ENCODE peak calls at places on chromosomes 7 and 10, in six cellular contexts. O is HCT116, M is hepatocyte, F is K562, N is keratinocyte, G is PC-3. S is an unnamed sample.

GRCh38 chr7:45968856-45969536 is 47.9 kb upstream of the IGFBP3 start:
- DNase-seq in O (no peak), M (no peak), N (no peak), G (no peak), F (no peak), S (no peak)

GRCh38 chr7:111694376-111694775 is 132.1 kb upstream of the IMMP2L start:
- DNase-seq in N (no peak), M (no peak), F (no peak), G (no peak), O (no peak), S (no peak)

GRCh38 chr10:62166331-62167154 is 102.1 kb downstream of the RTKN2 start:
- DNase-seq in F (no peak), N (no peak), M (no peak), G (no peak), O (no peak), S (peak; percentile 89)

GRCh38 chr10:4670737-4671136 is 155.3 kb upstream of the AKR1E2 start:
- DNase-seq in F (no peak), O (no peak), N (no peak), G (peak; percentile 32), M (no peak), S (no peak)

GRCh38 chr10:25815236-25815635 is 118.8 kb upstream of the MYO3A start:
- DNase-seq in F (no peak), O (no peak), G (no peak), N (no peak), M (no peak), S (no peak)

GRCh38 chr10:15898046-15898445 is 37.7 kb upstream of the MINDY3 start:
- DNase-seq in N (no peak), M (no peak), O (no peak), G (peak; percentile 46), F (peak; percentile 21), S (peak; percentile 70)

GRCh38 chr7:130951303-130951975 is 217.4 kb upstream of the KLF14 start:
- DNase-seq in O (no peak), M (no peak), F (no peak), G (no peak), N (no peak), S (no peak)

GRCh38 chr7:45229130-45229920 is 71.7 kb downstream of the RAMP3 start:
- DNase-seq in M (no peak), F (peak; percentile 65), O (no peak), G (no peak), N (no peak), S (no peak)

GRCh38 chr10:31723074-31723750 is 205.4 kb downstream of the ARHGAP12 start:
- DNase-seq in M (no peak), F (no peak), G (no peak), N (no peak), O (no peak), S (no peak)

GRCh38 chr7:105325225-105325904 is 63.4 kb downstream of the SRPK2 start:
- DNase-seq in M (no peak), N (no peak), G (no peak), O (no peak), F (no peak), S (no peak)

GRCh38 chr7:2542924-2543871 is 12.1 kb downstream of the BRAT1 start:
- DNase-seq in N (no peak), O (no peak), F (peak; percentile 2), M (no peak), G (no peak), S (no peak)

GRCh38 chr10:639001-639750 is 50.3 kb downstream of the DIP2C start:
- DNase-seq in O (no peak), N (no peak), G (no peak), F (no peak), M (no peak), S (no peak)

GRCh38 chr7:127252380-127252718 is 392 bp downstream of the GRM8 start:
- DNase-seq in M (no peak), O (no peak), G (no peak), F (no peak), N (no peak), S (no peak)

GRCh38 chr7:107594961-107595737 is 15.1 kb downstream of the BCAP29 start:
- DNase-seq in F (no peak), O (no peak), G (peak; percentile 91), M (no peak), N (peak; percentile 92), S (no peak)

GRCh38 chr7:138417103-138417695 is 42.9 kb upstream of the TRIM24 start:
- DNase-seq in N (no peak), M (no peak), O (no peak), G (no peak), F (no peak), S (no peak)

GRCh38 chr10:112115781-112116385 is 67.7 kb downstream of the GPAM start:
- DNase-seq in M (peak; percentile 58), F (peak; percentile 44), O (peak; percentile 42), N (no peak), G (peak; percentile 53), S (peak; percentile 87)

GRCh38 chr10:22505923-22506685 is 160.8 kb downstream of the SPAG6 start:
- DNase-seq in O (no peak), N (no peak), G (peak; percentile 30), F (no peak), M (peak; percentile 56), S (no peak)

GRCh38 chr10:79605308-79605707 is 5.4 kb upstream of the SFTPA1 start:
- DNase-seq in O (no peak), G (no peak), F (no peak), M (no peak), N (no peak), S (no peak)

GRCh38 chr10:56319386-56319785 is 41.7 kb downstream of the ZWINT start:
- DNase-seq in F (no peak), O (no peak), N (peak; percentile 93), M (no peak), G (peak; percentile 97), S (no peak)

GRCh38 chr7:90403174-90404113 is at the start of gene CLDN12:
- DNase-seq in F (peak; percentile 83), N (peak; percentile 73), M (peak; percentile 93), O (peak; percentile 82), G (peak; percentile 88), S (peak; percentile 85)

GRCh38 chr7:90401989-90402388 is 1.3 kb upstream of the CLDN12 start:
- DNase-seq in M (no peak), F (no peak), N (no peak), G (no peak), O (no peak), S (no peak)

GRCh38 chr7:90402785-90403173 is 482 bp upstream of the CLDN12 start:
- DNase-seq in M (no peak), F (no peak), O (no peak), G (no peak), N (no peak), S (no peak)

GRCh38 chr7:90407484-90407821 is 4.2 kb downstream of the CLDN12 start:
- DNase-seq in M (no peak), N (no peak), O (no peak), F (no peak), G (no peak), S (no peak)

DNA sequence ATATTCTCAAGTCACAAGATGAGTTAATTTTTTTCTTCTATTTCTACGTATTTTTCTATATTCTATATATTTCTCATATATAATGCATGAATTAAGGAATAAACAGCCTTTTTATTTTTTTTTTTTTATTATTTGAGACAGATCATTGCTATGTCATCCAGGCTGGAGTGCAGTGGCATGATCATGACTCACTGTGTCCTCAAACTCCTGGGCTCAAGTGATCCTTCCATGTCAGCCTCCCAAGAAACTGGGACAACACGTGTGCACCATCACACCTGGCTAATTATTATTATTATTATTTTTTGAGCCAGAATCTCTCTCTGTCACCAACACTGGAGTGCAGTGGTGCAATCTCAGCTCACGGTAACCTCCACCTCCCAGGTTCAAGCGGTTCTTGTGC is 1.5 kb downstream of the CLDN12 start:
- DNase-seq in O (no peak), G (peak; percentile 45), N (no peak), F (no peak), M (peak; percentile 7), S (no peak)
- H3K4me3 ChIP-seq in O (no peak overlapping the region), G (peak overlapping the region; percentile 76), N (peak overlapping the region; percentile 86), F (no peak overlapping the region), M (peak overlapping the region; percentile 58), S (peak overlapping the region; percentile 76)

DNA sequence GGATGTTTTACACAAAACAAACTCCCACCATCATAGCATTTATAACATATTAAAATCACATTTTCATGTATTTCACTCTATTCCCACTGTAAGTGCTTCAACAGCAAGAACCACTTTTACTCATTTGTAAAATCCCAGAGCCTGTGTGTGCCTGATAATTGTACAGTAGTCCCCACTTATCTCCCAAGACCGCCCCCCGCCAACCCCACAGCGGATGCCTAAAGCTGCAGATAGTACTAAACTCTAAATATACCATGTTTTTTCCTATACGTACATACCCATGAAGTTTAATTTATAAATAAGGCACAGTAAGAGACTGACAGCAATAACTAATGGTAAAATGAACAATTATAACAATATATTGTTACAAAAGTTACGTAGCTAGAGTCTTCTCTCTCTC is 33.5 kb downstream of the EZH2 start:
- DNase-seq in M (no peak), F (no peak), G (no peak), O (no peak), N (no peak), S (no peak)
- H4K20me1 ChIP-seq in M (no peaks in the 10 kb centered on the region), F (peaks cover 47% of the 10 kb centered on the region), G (peaks cover 46% of the 10 kb centered on the region), O (peaks cover 42% of the 10 kb centered on the region), N (no peaks in the 10 kb centered on the region), S (no peaks in the 10 kb centered on the region)

GRCh38 chr10:125145636-125146035 is 14.7 kb downstream of the CTBP2 start:
- DNase-seq in M (no peak), G (no peak), F (no peak), N (no peak), O (no peak), S (no peak)

GRCh38 chr10:125142946-125143345 is 17.4 kb downstream of the CTBP2 start:
- DNase-seq in O (no peak), F (no peak), G (no peak), M (no peak), N (no peak), S (no peak)

GRCh38 chr10:125146791-125147604 is 13.4 kb downstream of the CTBP2 start:
- DNase-seq in N (peak; percentile 94), F (no peak), O (no peak), G (peak; percentile 70), M (no peak), S (no peak)

GRCh38 chr10:125144209-125144608 is 16.2 kb downstream of the CTBP2 start:
- DNase-seq in F (no peak), N (no peak), G (no peak), O (no peak), M (no peak), S (no peak)

GRCh38 chr10:125144693-125145623 is 15.4 kb downstream of the CTBP2 start:
- DNase-seq in M (no peak), F (peak; percentile 65), N (no peak), G (no peak), O (peak; percentile 61), S (peak; percentile 53)
- H3K4me3 ChIP-seq in M (no peak overlapping the region), F (peak overlapping the region; percentile 2), N (no peak overlapping the region), G (no peak overlapping the region), O (peak overlapping the region; percentile 5), S (no peak overlapping the region)

GRCh38 chr7:73519867-73520672 is 2.0 kb downstream of the BAZ1B start:
- DNase-seq in O (no peak), F (no peak), M (no peak), G (no peak), N (no peak), S (peak; percentile 49)

GRCh38 chr7:73521636-73522080 is 435 bp downstream of the BAZ1B start:
- DNase-seq in O (no peak), F (peak; percentile 91), M (peak; percentile 79), N (no peak), G (peak; percentile 40), S (no peak)

GRCh38 chr7:73517241-73517995 is 4.7 kb downstream of the BAZ1B start:
- DNase-seq in N (no peak), G (no peak), O (no peak), F (no peak), M (no peak), S (no peak)

GRCh38 chr7:73520673-73521635 is 1.1 kb downstream of the BAZ1B start:
- DNase-seq in M (peak; percentile 25), N (no peak), F (no peak), O (no peak), G (peak; percentile 6), S (peak; percentile 69)

GRCh38 chr7:73518470-73518869 is 3.6 kb downstream of the BAZ1B start:
- DNase-seq in G (no peak), F (no peak), N (no peak), M (no peak), O (no peak), S (no peak)
- H4K20me1 ChIP-seq in G (peaks cover 48% of the 10 kb centered on the region), F (peaks cover 27% of the 10 kb centered on the region), N (peaks cover 11% of the 10 kb centered on the region), M (peaks cover 60% of the 10 kb centered on the region), O (peaks cover 22% of the 10 kb centered on the region), S (peaks cover 36% of the 10 kb centered on the region)

S was measured in Karpas-422.